ENCODE peak calls at places on chromosomes 4 and X, in ten cellular contexts. H is pons; L is heart right ventricle; C is NCI-H2081; T is activated CD8-positive, alpha-beta memory T cell treated with anti-CD3 and anti-CD28 coated beads for 4 hours; W is body of pancreas; I is neural crest cell; S is GM20000; O is activated B cell treated with CpG ODN at 0.5 μM for 24 hours; U is germinal center. X is an unnamed sample.

GRCh38 chrX:153854702-153855101 is 24.4 kb upstream of the PDZD4 start:
- DNase-seq in O (no peak), T (no peak), U (no peak), H (no peak), L (no peak), S (no peak), W (no peak), I (no peak), C (no peak), X (no peak)

GRCh38 chrX:29024813-29025342 is 437.6 kb downstream of the IL1RAPL1 start:
- DNase-seq in U (no peak), W (no peak), H (no peak), S (no peak), O (no peak), I (no peak), C (no peak), T (no peak), L (no peak), X (no peak)

GRCh38 chr4:123741906-123742305 is 345.3 kb downstream of the SPRY1 start:
- DNase-seq in O (no peak), H (no peak), L (no peak), C (no peak), I (no peak), S (no peak), U (no peak), W (no peak), T (no peak), X (no peak)

GRCh38 chr4:99458911-99459447 is 23.8 kb upstream of the ADH7 start:
- DNase-seq in I (no peak), O (no peak), T (no peak), U (no peak), L (no peak), S (no peak), C (no peak), H (no peak), W (no peak), X (no peak)

GRCh38 chrX:115958687-115959359 is 211.7 kb upstream of the AGTR2 start:
- DNase-seq in T (no peak), O (no peak), H (peak), U (no peak), S (no peak), W (no peak), L (no peak), I (no peak), C (peak), X (no peak)

GRCh38 chr4:2741626-2742025 is 14.5 kb downstream of the TNIP2 start:
- DNase-seq in T (no peak), U (no peak), H (no peak), S (peak), L (no peak), I (no peak), W (no peak), C (no peak), O (no peak), X (no peak)

GRCh38 chrX:104165894-104166734 is at the start of gene FAM199X:
- DNase-seq in C (peak), U (peak), L (peak), O (peak), I (peak), H (peak), S (peak), W (peak), T (peak), X (peak)

GRCh38 chr4:128516568-128516967 is 229.0 kb upstream of the PGRMC2 start:
- DNase-seq in C (no peak), W (no peak), S (peak), T (no peak), O (no peak), H (no peak), U (no peak), L (no peak), I (no peak), X (no peak)

GRCh38 chrX:14095702-14096101 is 66.0 kb upstream of the GEMIN8 start:
- DNase-seq in C (no peak), L (no peak), H (peak), T (no peak), I (peak), S (peak), U (peak), O (peak), W (peak), X (no peak)

GRCh38 chr4:37644962-37645361 is 41.2 kb downstream of the RELL1 start:
- DNase-seq in T (no peak), C (no peak), U (no peak), O (no peak), S (no peak), L (no peak), H (no peak), I (no peak), W (no peak), X (no peak)

GRCh38 chrX:139804482-139804881 is 96.5 kb upstream of the MCF2 start:
- DNase-seq in U (no peak), H (no peak), O (no peak), W (no peak), L (no peak), S (no peak), I (no peak), C (no peak), T (no peak), X (no peak)

GRCh38 chrX:39821011-39821708 is 276.6 kb downstream of the BCOR start:
- DNase-seq in U (no peak), W (peak), L (peak), I (peak), H (no peak), S (peak), C (peak), T (peak), O (no peak), X (no peak)

GRCh38 chr4:84596826-84597225 is 13.9 kb downstream of the CDS1 start:
- DNase-seq in I (no peak), H (no peak), S (no peak), L (no peak), W (no peak), C (no peak), U (no peak), T (no peak), O (no peak), X (peak)

GRCh38 chrX:134512566-134512965 is 52.6 kb downstream of the HPRT1 start:
- DNase-seq in U (no peak), L (no peak), T (no peak), C (no peak), S (no peak), W (no peak), I (no peak), H (no peak), O (no peak), X (no peak)

GRCh38 chrX:148080593-148080992 is 99.5 kb downstream of the FMR1NB start:
- DNase-seq in C (no peak), U (no peak), W (no peak), T (no peak), L (no peak), H (no peak), S (no peak), O (no peak), I (no peak), X (no peak)

GRCh38 chr4:111945014-111945413 is 200.2 kb upstream of the FAM241A start:
- DNase-seq in T (no peak), W (no peak), L (no peak), U (no peak), C (no peak), O (no peak), H (no peak), S (no peak), I (no peak), X (no peak)

GRCh38 chrX:19888419-19888879 is 1.0 kb upstream of the SH3KBP1 start:
- DNase-seq in T (no peak), O (no peak), I (no peak), H (peak), W (peak), L (no peak), C (peak), S (peak), U (peak), X (no peak)

GRCh38 chr4:125315571-125316390 is 1.0 kb downstream of the FAT4 start:
- DNase-seq in I (peak), W (peak), C (peak), O (no peak), L (peak), T (no peak), S (peak), H (no peak), U (peak), X (peak)

GRCh38 chr4:44740201-44740600 is 13.8 kb upstream of the GNPDA2 start:
- DNase-seq in L (no peak), U (no peak), W (no peak), S (no peak), O (no peak), T (no peak), I (no peak), H (no peak), C (no peak), X (no peak)

GRCh38 chrX:105695451-105695850 is 126.9 kb upstream of the NRK start:
- DNase-seq in S (no peak), I (no peak), L (no peak), O (no peak), H (no peak), U (no peak), C (no peak), W (no peak), T (no peak), X (no peak)

GRCh38 chr4:78612398-78613005 is 60.9 kb downstream of the ANXA3 start:
- DNase-seq in C (peak), T (no peak), U (peak), H (peak), L (no peak), S (peak), W (peak), O (no peak), I (no peak), X (no peak)

GRCh38 chrX:8067754-8068469 is 103.2 kb downstream of the VCX2 start:
- DNase-seq in H (no peak), W (no peak), I (no peak), L (no peak), T (no peak), U (no peak), C (peak), S (no peak), O (no peak), X (no peak)

GRCh38 chr4:118076958-118077766 is 42.9 kb downstream of the NDST3 start:
- DNase-seq in H (no peak), S (peak), I (no peak), O (no peak), W (no peak), L (no peak), T (no peak), U (no peak), C (no peak), X (no peak)

GRCh38 chrX:126165721-126166401 is at the start of gene DCAF12L2:
- DNase-seq in T (no peak), H (no peak), S (no peak), W (no peak), U (no peak), O (no peak), I (peak), C (peak), L (no peak), X (no peak)

GRCh38 chr4:73764513-73764912 is 24.1 kb downstream of the CXCL8 start:
- DNase-seq in H (no peak), O (no peak), S (no peak), T (no peak), L (no peak), C (no peak), I (no peak), U (no peak), W (no peak), X (no peak)

GRCh38 chr4:71607780-71608673 is 175.9 kb downstream of the GC start:
- DNase-seq in I (no peak), H (no peak), S (no peak), T (no peak), O (no peak), U (no peak), W (no peak), C (no peak), L (no peak), X (no peak)

GRCh38 chr4:9781343-9782135 is at the start of gene DRD5:
- DNase-seq in T (no peak), U (no peak), I (peak), W (no peak), S (no peak), O (no peak), L (no peak), H (no peak), C (no peak), X (no peak)

GRCh38 chr4:124432500-124432899 is 280.0 kb downstream of the ANKRD50 start:
- DNase-seq in H (no peak), O (no peak), S (no peak), W (no peak), T (no peak), C (no peak), I (no peak), L (no peak), U (no peak), X (no peak)

X was measured in upper lobe of right lung.